ENCODE peak calls at places on chromosomes 16 and 17, in seven cellular contexts. D, S, W, V, C, Q and M are unnamed samples.

GRCh38 chr16:31141489-31142108 is 6.1 kb upstream of the PRSS8 start:
- DNase-seq in D (no peak), S (no peak), W (peak), V (peak), C (no peak), Q (no peak), M (no peak)

GRCh38 chr16:2149630-2150417 is 1.4 kb downstream of the RAB26 start:
- DNase-seq in D (no peak), S (no peak), W (peak), V (no peak), C (peak), Q (no peak), M (no peak)

GRCh38 chr17:31673076-31673475 is 186.0 kb downstream of the COPRS start:
- DNase-seq in D (no peak), S (no peak), W (no peak), V (no peak), C (no peak), Q (no peak), M (no peak)

GRCh38 chr17:9258115-9259020 is 237.1 kb downstream of the NTN1 start:
- DNase-seq in D (no peak), S (no peak), W (no peak), V (no peak), C (no peak), Q (no peak), M (no peak)

GRCh38 chr16:84761448-84762368 is 58.1 kb upstream of the CRISPLD2 start:
- DNase-seq in D (no peak), S (no peak), W (no peak), V (no peak), C (no peak), Q (no peak), M (no peak)

GRCh38 chr17:50944902-50945720 is 79.0 kb upstream of the TOB1 start:
- DNase-seq in D (no peak), S (no peak), W (no peak), V (no peak), C (no peak), Q (no peak), M (peak)

GRCh38 chr17:73420897-73421296 is 109.1 kb upstream of the CDC42EP4 start:
- DNase-seq in D (peak), S (no peak), W (peak), V (no peak), C (no peak), Q (no peak), M (no peak)

GRCh38 chr17:74610108-74610507 is 13.4 kb downstream of the CD300E start:
- DNase-seq in D (no peak), S (no peak), W (no peak), V (no peak), C (no peak), Q (no peak), M (no peak)

GRCh38 chr16:17832738-17833137 is 362.0 kb upstream of the XYLT1 start:
- DNase-seq in D (no peak), S (no peak), W (no peak), V (no peak), C (no peak), Q (no peak), M (no peak)

GRCh38 chr16:65964752-65965151 is 401.7 kb upstream of the CDH5 start:
- DNase-seq in D (no peak), S (no peak), W (no peak), V (no peak), C (no peak), Q (no peak), M (no peak)

GRCh38 chr17:79532107-79532790 is 78.6 kb downstream of the RBFOX3 start:
- DNase-seq in D (no peak), S (no peak), W (peak), V (no peak), C (no peak), Q (no peak), M (no peak)

GRCh38 chr17:13704333-13704732 is 102.6 kb upstream of the HS3ST3A1 start:
- DNase-seq in D (no peak), S (no peak), W (no peak), V (peak), C (no peak), Q (no peak), M (no peak)

GRCh38 chr17:73309727-73310555 is 1.9 kb downstream of the CDC42EP4 start:
- DNase-seq in D (no peak), S (no peak), W (no peak), V (no peak), C (peak), Q (no peak), M (no peak)

GRCh38 chr16:70475054-70475871 is 20.9 kb downstream of the FCSK start:
- DNase-seq in D (no peak), S (no peak), W (no peak), V (no peak), C (no peak), Q (no peak), M (no peak)

GRCh38 chr17:62804025-62804424 is 4.1 kb downstream of the MARCHF10 start:
- DNase-seq in D (no peak), S (no peak), W (no peak), V (no peak), C (no peak), Q (no peak), M (no peak)

GRCh38 chr16:50612849-50613198 is 64.6 kb downstream of the NKD1 start:
- DNase-seq in D (no peak), S (no peak), W (no peak), V (no peak), C (no peak), Q (no peak), M (no peak)

GRCh38 chr17:48160177-48160967 is 52.8 kb downstream of the SNX11 start:
- DNase-seq in D (no peak), S (no peak), W (no peak), V (no peak), C (no peak), Q (no peak), M (no peak)

GRCh38 chr16:50303041-50303604 is 36.8 kb downstream of the ADCY7 start:
- DNase-seq in D (no peak), S (no peak), W (peak), V (no peak), C (no peak), Q (no peak), M (peak)

GRCh38 chr17:17235212-17236174 is 1.5 kb downstream of the FLCN start:
- DNase-seq in D (no peak), S (no peak), W (peak), V (peak), C (no peak), Q (no peak), M (no peak)

GRCh38 chr17:2695961-2696760 is 15.4 kb downstream of the CLUH start:
- DNase-seq in D (no peak), S (no peak), W (peak), V (no peak), C (peak), Q (no peak), M (peak)

GRCh38 chr17:63946440-63947363 is 14.6 kb upstream of the CD79B start:
- DNase-seq in D (peak), S (peak), W (peak), V (no peak), C (peak), Q (no peak), M (peak)

GRCh38 chr16:75250089-75250808 is 1.2 kb downstream of the BCAR1 start:
- DNase-seq in D (no peak), S (no peak), W (no peak), V (no peak), C (no peak), Q (no peak), M (no peak)

GRCh38 chr16:2244926-2245795 is 6.2 kb downstream of the ECI1 start:
- DNase-seq in D (no peak), S (no peak), W (no peak), V (no peak), C (no peak), Q (no peak), M (no peak)

GRCh38 chr17:67157732-67158639 is 87.0 kb downstream of the HELZ start:
- DNase-seq in D (peak), S (peak), W (no peak), V (peak), C (no peak), Q (no peak), M (no peak)

GRCh38 chr17:80187493-80187892 is 17.7 kb downstream of the CARD14 start:
- DNase-seq in D (peak), S (no peak), W (no peak), V (no peak), C (no peak), Q (no peak), M (no peak)

GRCh38 chr16:85531516-85531915 is 81.6 kb upstream of the GSE1 start:
- DNase-seq in D (no peak), S (no peak), W (no peak), V (no peak), C (no peak), Q (no peak), M (no peak)

GRCh38 chr17:57517216-57517518 is 227.9 kb downstream of the CCDC182 start:
- DNase-seq in D (no peak), S (no peak), W (no peak), V (no peak), C (no peak), Q (no peak), M (no peak)
- TF ChIP-seq CTCF in D (no peak), S (no peak), W (no peak), V (no peak), C (no peak), Q (no peak), M (no peak)

GRCh38 chr17:28745052-28745776 is 1.4 kb downstream of the TRAF4 start:
- DNase-seq in D (peak), S (no peak), W (peak), V (no peak), C (peak), Q (no peak), M (no peak)
- TF ChIP-seq CTCF in D (no peak), S (no peak), W (no peak), V (no peak), C (no peak), Q (no peak), M (no peak)

GRCh38 chr16:53131363-53132071 is 76.7 kb downstream of the CHD9 start:
- DNase-seq in D (peak), S (peak), W (peak), V (peak), C (peak), Q (no peak), M (peak)

GRCh38 chr16:53132406-53132805 is 77.6 kb downstream of the CHD9 start:
- DNase-seq in D (no peak), S (no peak), W (no peak), V (no peak), C (no peak), Q (no peak), M (no peak)

GRCh38 chr16:53129281-53130192 is 74.7 kb downstream of the CHD9 start:
- DNase-seq in D (no peak), S (no peak), W (no peak), V (peak), C (no peak), Q (no peak), M (no peak)

GRCh38 chr16:53131050-53131362 is 76.2 kb downstream of the CHD9 start:
- DNase-seq in D (no peak), S (no peak), W (no peak), V (no peak), C (no peak), Q (no peak), M (no peak)

DNA sequence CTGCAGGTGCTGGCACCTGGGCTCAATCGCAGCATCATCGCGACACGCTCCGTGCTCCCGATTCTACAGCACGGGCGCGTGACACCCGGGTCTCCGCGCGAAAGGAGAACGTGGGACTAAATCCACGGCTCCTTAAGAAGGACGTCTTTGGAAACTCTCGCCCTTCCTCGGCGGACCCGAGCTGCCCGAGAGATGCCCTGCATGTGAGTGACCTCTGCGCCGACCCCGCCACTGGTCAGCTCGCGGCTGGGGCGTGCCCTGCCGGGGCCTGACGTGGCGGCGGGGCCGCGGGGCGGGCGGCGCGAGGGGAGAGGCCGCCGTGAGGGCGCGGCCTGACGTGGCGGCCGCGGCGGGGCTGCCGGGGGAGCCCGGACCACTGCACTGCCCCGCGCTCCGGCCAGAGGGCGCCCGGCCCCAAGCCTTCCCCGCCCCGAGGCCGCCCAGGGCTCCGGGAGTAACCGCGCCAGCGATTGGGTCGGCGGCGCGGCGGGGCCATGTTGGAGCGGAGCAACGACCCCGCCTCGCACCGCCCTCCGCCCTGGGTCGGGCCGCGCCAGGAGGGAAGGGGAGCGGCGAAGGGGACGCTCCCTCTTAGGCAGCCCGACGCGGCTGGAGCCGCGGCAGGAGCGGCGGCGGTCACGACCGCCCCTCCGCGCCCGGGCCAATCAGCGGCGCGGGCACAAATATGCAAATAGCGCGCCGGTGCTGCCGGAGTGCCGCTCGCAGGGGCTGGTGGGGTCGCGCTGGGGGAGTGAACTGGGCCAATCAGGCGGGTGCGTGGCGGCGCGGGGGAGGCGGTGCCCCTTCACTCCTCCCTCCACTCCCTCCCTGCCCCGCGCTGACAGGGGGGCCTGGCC is 75.6 kb downstream of the CHD9 start:
- DNase-seq in D (peak), S (peak), W (peak), V (peak), C (peak), Q (peak), M (peak)
- TF ChIP-seq CTCF in D (peak), S (peak), W (peak), V (peak), C (peak), Q (peak), M (no peak)

GRCh38 chr16:74230126-74230525 is 66.5 kb upstream of the PSMD7 start:
- DNase-seq in D (no peak), S (no peak), W (no peak), V (no peak), C (no peak), Q (peak), M (no peak)

GRCh38 chr16:74224828-74225227 is 71.8 kb upstream of the PSMD7 start:
- DNase-seq in D (no peak), S (no peak), W (no peak), V (no peak), C (no peak), Q (peak), M (no peak)

GRCh38 chr16:74225278-74225677 is 71.3 kb upstream of the PSMD7 start:
- DNase-seq in D (no peak), S (no peak), W (no peak), V (no peak), C (no peak), Q (peak), M (no peak)

GRCh38 chr16:74226361-74226979 is 70.1 kb upstream of the PSMD7 start:
- DNase-seq in D (no peak), S (no peak), W (no peak), V (peak), C (no peak), Q (peak), M (no peak)
- TF ChIP-seq CTCF in D (peak), S (peak), W (no peak), V (peak), C (peak), Q (peak), M (no peak)

DNA sequence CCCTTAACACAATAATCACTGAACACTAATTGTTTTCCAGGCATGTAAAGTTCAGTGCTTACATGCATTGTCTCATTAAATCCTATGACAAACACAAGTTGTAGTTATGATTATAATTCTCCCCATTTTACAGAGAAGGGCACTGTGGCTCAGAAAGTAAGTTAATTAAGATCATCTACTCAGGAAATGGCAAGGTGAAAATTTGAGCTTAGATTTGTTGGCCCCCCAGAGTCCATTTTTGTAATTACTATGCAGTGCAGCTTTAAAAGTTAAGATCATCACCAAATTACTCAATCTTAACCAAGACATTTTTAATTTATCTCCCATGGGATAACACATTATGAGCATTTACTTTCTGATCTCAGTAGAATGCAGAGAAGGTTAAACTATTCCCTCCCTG is 34.2 kb upstream of the CCL1 start:
- DNase-seq in D (peak), S (no peak), W (no peak), V (no peak), C (no peak), Q (no peak), M (no peak)
- TF ChIP-seq CTCF in D (no peak), S (no peak), W (no peak), V (no peak), C (no peak), Q (no peak), M (no peak)

GRCh38 chr17:45231481-45232116 is 9.9 kb downstream of the FMNL1 start:
- DNase-seq in D (peak), S (no peak), W (peak), V (no peak), C (peak), Q (no peak), M (no peak)
- TF ChIP-seq CTCF in D (peak), S (peak), W (peak), V (peak), C (peak), Q (no peak), M (no peak)

DNA sequence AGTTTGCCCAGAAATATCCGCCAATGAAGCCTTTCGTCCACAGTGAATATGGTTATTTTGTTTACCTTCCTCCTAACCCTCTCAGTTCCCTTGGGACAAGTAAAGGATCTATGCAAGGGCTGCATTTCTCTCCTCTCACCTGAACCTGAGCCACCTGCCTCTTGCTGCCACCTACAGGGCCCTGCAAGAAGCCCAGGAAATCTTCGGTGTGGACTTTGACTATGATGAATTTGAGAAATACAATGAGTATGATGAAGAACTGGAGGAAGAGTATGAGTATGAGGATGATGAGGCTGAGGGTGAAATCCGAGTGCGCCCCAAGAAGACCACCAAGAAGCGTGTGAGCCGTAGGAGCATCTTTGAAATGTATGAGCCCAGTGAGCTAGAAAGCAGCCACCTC is 14.0 kb downstream of the SUPT6H start:
- DNase-seq in D (no peak), S (no peak), W (no peak), V (no peak), C (no peak), Q (no peak), M (no peak)
- TF ChIP-seq CTCF in D (peak), S (peak), W (no peak), V (peak), C (no peak), Q (no peak), M (no peak)